ENCODE peak calls at places on chromosomes 6 and 20, in nine cellular contexts. G is colonic mucosa, N is substantia nigra, P is RCC 7860, Q is AML-193, W is endothelial cell, S is small intestine, H is psoas muscle, E is AG20443. F is an unnamed sample.
A peak's percentile ranks its signal among the peaks of the same experiment; 100 is the strongest.

GRCh38 chr6:10424005-10424404 is 9.1 kb upstream of the TFAP2A start:
- DNase-seq in G (no peak), N (no peak), P (no peak), Q (no peak), W (no peak), S (no peak), H (no peak), E (no peak), F (no peak)

GRCh38 chr20:63224272-63225081 is 8.5 kb upstream of the YTHDF1 start:
- DNase-seq in G (no peak), N (peak; percentile 57), P (peak; percentile 90), Q (no peak), W (no peak), S (no peak), H (no peak), E (no peak), F (no peak)

GRCh38 chr20:49349678-49350077 is 71.8 kb upstream of the ZNFX1 start:
- DNase-seq in G (no peak), N (no peak), P (no peak), Q (no peak), W (no peak), S (no peak), H (peak; percentile 61), E (peak; percentile 77), F (no peak)

GRCh38 chr6:71332012-71332411 is 43.4 kb downstream of the OGFRL1 start:
- DNase-seq in G (no peak), N (no peak), P (no peak), Q (no peak), W (no peak), S (no peak), H (no peak), E (no peak), F (no peak)

GRCh38 chr20:32036716-32037355 is 15.2 kb upstream of the HCK start:
- DNase-seq in G (no peak), N (no peak), P (no peak), Q (peak; percentile 52), W (no peak), S (no peak), H (no peak), E (no peak), F (no peak)

GRCh38 chr6:158808918-158809678 is 10.1 kb downstream of the EZR start:
- DNase-seq in G (no peak), N (no peak), P (no peak), Q (no peak), W (no peak), S (no peak), H (no peak), E (no peak), F (no peak)

GRCh38 chr6:35719830-35720733 is 16.8 kb upstream of the ARMC12 start:
- DNase-seq in G (peak; percentile 32), N (peak; percentile 63), P (no peak), Q (peak; percentile 65), W (peak; percentile 48), S (no peak), H (peak; percentile 70), E (no peak), F (no peak)

GRCh38 chr6:151209071-151209831 is 30.5 kb upstream of the AKAP12 start:
- DNase-seq in G (no peak), N (no peak), P (no peak), Q (no peak), W (no peak), S (peak; percentile 15), H (no peak), E (peak; percentile 46), F (peak; percentile 46)

GRCh38 chr6:136784910-136785746 is 7.1 kb downstream of the MAP3K5 start:
- DNase-seq in G (no peak), N (peak; percentile 16), P (no peak), Q (peak; percentile 99), W (no peak), S (peak; percentile 48), H (peak; percentile 54), E (no peak), F (no peak)

GRCh38 chr20:36199293-36200257 is 36.7 kb upstream of the AAR2 start:
- DNase-seq in G (peak; percentile 85), N (peak; percentile 60), P (peak; percentile 68), Q (peak; percentile 63), W (peak; percentile 86), S (peak; percentile 74), H (peak; percentile 81), E (peak; percentile 92), F (peak; percentile 78)

GRCh38 chr6:29097803-29098202 is 1.5 kb upstream of the OR2J1 start:
- DNase-seq in G (no peak), N (no peak), P (no peak), Q (no peak), W (no peak), S (no peak), H (no peak), E (no peak), F (no peak)

GRCh38 chr6:72890671-72891070 is 268.8 kb downstream of the KCNQ5 start:
- DNase-seq in G (no peak), N (no peak), P (no peak), Q (no peak), W (no peak), S (no peak), H (no peak), E (no peak), F (no peak)

GRCh38 chr20:21234324-21234723 is 68.8 kb upstream of the XRN2 start:
- DNase-seq in G (no peak), N (no peak), P (no peak), Q (no peak), W (no peak), S (no peak), H (no peak), E (no peak), F (no peak)

GRCh38 chr6:37679539-37680476 is 17.9 kb downstream of the MDGA1 start:
- DNase-seq in G (no peak), N (no peak), P (peak; percentile 84), Q (no peak), W (no peak), S (no peak), H (no peak), E (no peak), F (no peak)

GRCh38 chr20:44805991-44806729 is 4.2 kb downstream of the RIMS4 start:
- DNase-seq in G (peak; percentile 36), N (peak; percentile 40), P (no peak), Q (no peak), W (no peak), S (no peak), H (peak; percentile 83), E (peak; percentile 64), F (no peak)

GRCh38 chr20:48845721-48846306 is 18.0 kb upstream of the PREX1 start:
- DNase-seq in G (no peak), N (no peak), P (no peak), Q (no peak), W (no peak), S (no peak), H (no peak), E (no peak), F (no peak)

GRCh38 chr6:125850361-125850760 is 59.6 kb downstream of the NCOA7 start:
- DNase-seq in G (no peak), N (no peak), P (no peak), Q (no peak), W (no peak), S (no peak), H (no peak), E (no peak), F (no peak)

GRCh38 chr6:64113703-64114102 is 478.1 kb downstream of the PHF3 start:
- DNase-seq in G (no peak), N (no peak), P (no peak), Q (no peak), W (no peak), S (no peak), H (no peak), E (no peak), F (no peak)

GRCh38 chr6:76495909-76496308 is 423.4 kb upstream of the IMPG1 start:
- DNase-seq in G (no peak), N (no peak), P (no peak), Q (no peak), W (no peak), S (no peak), H (no peak), E (no peak), F (no peak)

GRCh38 chr20:48794360-48794759 is 33.4 kb downstream of the PREX1 start:
- DNase-seq in G (no peak), N (peak; percentile 77), P (no peak), Q (no peak), W (peak; percentile 52), S (no peak), H (no peak), E (no peak), F (no peak)

F was measured in RKO.